ENCODE peak calls at places on chromosomes 3 and 15, in nine cellular contexts. One of them, this sample, is unnamed.

GRCh38 chr3:169134194-169134593 is 529.3 kb downstream of the MECOM start:
- DNase-seq in endothelial cell: no peak
- DNase-seq in HT1080: no peak
- DNase-seq in sigmoid colon: no peak
- DNase-seq in NCI-H146: no peak
- DNase-seq in substantia nigra: no peak
- DNase-seq in EH: no peak
- DNase-seq in stimulated activated naive CD4-positive, alpha-beta T cell: no peak
- DNase-seq in K562: no peak
- DNase-seq in this sample: no peak

GRCh38 chr3:46860381-46861292 is 2.6 kb downstream of the MYL3 start:
- DNase-seq in EH: no peak
- DNase-seq in endothelial cell: peak
- DNase-seq in substantia nigra: no peak
- DNase-seq in NCI-H146: peak
- DNase-seq in HT1080: no peak
- DNase-seq in sigmoid colon: peak
- DNase-seq in K562: peak
- DNase-seq in stimulated activated naive CD4-positive, alpha-beta T cell: no peak
- DNase-seq in this sample: no peak

GRCh38 chr15:70101459-70102113 is 3.9 kb upstream of the TLE3 start:
- DNase-seq in K562: peak
- DNase-seq in stimulated activated naive CD4-positive, alpha-beta T cell: no peak
- DNase-seq in EH: peak
- DNase-seq in endothelial cell: peak
- DNase-seq in substantia nigra: peak
- DNase-seq in NCI-H146: peak
- DNase-seq in sigmoid colon: peak
- DNase-seq in HT1080: peak
- DNase-seq in this sample: peak

GRCh38 chr3:151443583-151443982 is 17.3 kb downstream of the IGSF10 start:
- DNase-seq in endothelial cell: peak
- DNase-seq in substantia nigra: no peak
- DNase-seq in EH: peak
- DNase-seq in HT1080: no peak
- DNase-seq in stimulated activated naive CD4-positive, alpha-beta T cell: no peak
- DNase-seq in NCI-H146: no peak
- DNase-seq in K562: no peak
- DNase-seq in sigmoid colon: no peak
- DNase-seq in this sample: no peak

GRCh38 chr3:172218350-172219323 is 179.3 kb downstream of the FNDC3B start:
- DNase-seq in endothelial cell: no peak
- DNase-seq in EH: peak
- DNase-seq in NCI-H146: no peak
- DNase-seq in HT1080: no peak
- DNase-seq in stimulated activated naive CD4-positive, alpha-beta T cell: no peak
- DNase-seq in substantia nigra: no peak
- DNase-seq in sigmoid colon: no peak
- DNase-seq in K562: no peak
- DNase-seq in this sample: no peak

GRCh38 chr3:193805448-193805847 is 212.4 kb downstream of the OPA1 start:
- DNase-seq in substantia nigra: peak
- DNase-seq in stimulated activated naive CD4-positive, alpha-beta T cell: no peak
- DNase-seq in HT1080: peak
- DNase-seq in NCI-H146: peak
- DNase-seq in K562: peak
- DNase-seq in endothelial cell: no peak
- DNase-seq in EH: peak
- DNase-seq in sigmoid colon: peak
- DNase-seq in this sample: peak

GRCh38 chr15:59166156-59166555 is 40.5 kb upstream of the LDHAL6B start:
- DNase-seq in stimulated activated naive CD4-positive, alpha-beta T cell: no peak
- DNase-seq in endothelial cell: no peak
- DNase-seq in NCI-H146: no peak
- DNase-seq in sigmoid colon: no peak
- DNase-seq in HT1080: no peak
- DNase-seq in EH: no peak
- DNase-seq in K562: no peak
- DNase-seq in substantia nigra: no peak
- DNase-seq in this sample: no peak

GRCh38 chr3:100269410-100270217 is 8.8 kb downstream of the TBC1D23 start:
- DNase-seq in HT1080: peak
- DNase-seq in K562: no peak
- DNase-seq in endothelial cell: no peak
- DNase-seq in NCI-H146: no peak
- DNase-seq in stimulated activated naive CD4-positive, alpha-beta T cell: no peak
- DNase-seq in substantia nigra: no peak
- DNase-seq in sigmoid colon: no peak
- DNase-seq in EH: peak
- DNase-seq in this sample: peak

GRCh38 chr3:122560680-122561079 is 3.4 kb downstream of the PARP9 start:
- DNase-seq in substantia nigra: no peak
- DNase-seq in stimulated activated naive CD4-positive, alpha-beta T cell: peak
- DNase-seq in K562: no peak
- DNase-seq in HT1080: peak
- DNase-seq in NCI-H146: peak
- DNase-seq in EH: peak
- DNase-seq in sigmoid colon: no peak
- DNase-seq in endothelial cell: peak
- DNase-seq in this sample: peak